ENCODE peak calls at places on chromosomes 1 and 21, in six cellular contexts. One of them, this sample, is unnamed.

GRCh38 chr1:40014812-40015594 is 25.5 kb upstream of the CAP1 start:
- DNase-seq in fibroblast of pulmonary artery: peak
- DNase-seq in progenitor cell of endocrine pancreas: no peak
- DNase-seq in B cell: no peak
- DNase-seq in RWPE2: no peak
- DNase-seq in endothelial cell: no peak
- DNase-seq in this sample: no peak

GRCh38 chr1:216221260-216221700 is 202.0 kb downstream of the USH2A start:
- DNase-seq in fibroblast of pulmonary artery: peak
- DNase-seq in progenitor cell of endocrine pancreas: peak
- DNase-seq in B cell: peak
- DNase-seq in RWPE2: no peak
- DNase-seq in endothelial cell: peak
- DNase-seq in this sample: peak

GRCh38 chr21:37244506-37245083 is 22.5 kb downstream of the VPS26C start:
- DNase-seq in fibroblast of pulmonary artery: no peak
- DNase-seq in progenitor cell of endocrine pancreas: no peak
- DNase-seq in B cell: no peak
- DNase-seq in RWPE2: no peak
- DNase-seq in endothelial cell: no peak
- DNase-seq in this sample: no peak

GRCh38 chr21:31364265-31364945 is 20.3 kb upstream of the TIAM1 start:
- DNase-seq in fibroblast of pulmonary artery: no peak
- DNase-seq in progenitor cell of endocrine pancreas: no peak
- DNase-seq in B cell: no peak
- DNase-seq in RWPE2: no peak
- DNase-seq in endothelial cell: no peak
- DNase-seq in this sample: no peak

GRCh38 chr1:211829343-211830054 is 1.1 kb downstream of the LPGAT1 start:
- DNase-seq in fibroblast of pulmonary artery: peak
- DNase-seq in progenitor cell of endocrine pancreas: peak
- DNase-seq in B cell: no peak
- DNase-seq in RWPE2: no peak
- DNase-seq in endothelial cell: peak
- DNase-seq in this sample: peak

GRCh38 chr1:93818570-93818959 is 60.4 kb downstream of the DNTTIP2 start:
- DNase-seq in fibroblast of pulmonary artery: no peak
- DNase-seq in progenitor cell of endocrine pancreas: no peak
- DNase-seq in B cell: no peak
- DNase-seq in RWPE2: no peak
- DNase-seq in endothelial cell: no peak
- DNase-seq in this sample: no peak

GRCh38 chr1:75618382-75618781 is 7.5 kb upstream of the SLC44A5 start:
- DNase-seq in fibroblast of pulmonary artery: no peak
- DNase-seq in progenitor cell of endocrine pancreas: no peak
- DNase-seq in B cell: no peak
- DNase-seq in RWPE2: no peak
- DNase-seq in endothelial cell: no peak
- DNase-seq in this sample: no peak

GRCh38 chr1:198259336-198260109 is 102.7 kb downstream of the NEK7 start:
- DNase-seq in fibroblast of pulmonary artery: no peak
- DNase-seq in progenitor cell of endocrine pancreas: no peak
- DNase-seq in B cell: no peak
- DNase-seq in RWPE2: no peak
- DNase-seq in endothelial cell: no peak
- DNase-seq in this sample: no peak

GRCh38 chr1:77063118-77063517 is 156.1 kb downstream of the PIGK start:
- DNase-seq in fibroblast of pulmonary artery: peak
- DNase-seq in progenitor cell of endocrine pancreas: no peak
- DNase-seq in B cell: no peak
- DNase-seq in RWPE2: no peak
- DNase-seq in endothelial cell: peak
- DNase-seq in this sample: no peak

DNA sequence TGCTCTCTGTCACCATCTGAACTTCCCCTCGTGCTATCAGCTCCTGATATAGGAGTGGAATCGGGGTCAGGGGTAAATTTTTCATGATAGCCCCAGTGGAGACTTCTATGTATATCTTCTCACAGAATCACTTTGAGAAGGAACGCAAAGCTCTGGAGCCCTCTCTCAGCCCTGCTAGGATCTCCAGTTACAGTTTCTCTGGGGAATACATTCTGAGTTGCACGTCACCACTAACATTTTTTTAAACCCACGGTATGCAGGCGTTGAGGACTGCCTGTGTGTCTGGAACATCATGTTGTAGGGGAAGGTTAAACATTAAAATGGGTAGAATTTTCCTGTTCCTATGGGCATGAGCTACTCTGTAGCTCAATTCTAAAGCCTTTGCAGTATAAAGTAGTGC is 116.4 kb upstream of the FAM78B start:
- DNase-seq in fibroblast of pulmonary artery: no peak
- DNase-seq in progenitor cell of endocrine pancreas: no peak
- DNase-seq in B cell: no peak
- DNase-seq in RWPE2: no peak
- DNase-seq in endothelial cell: no peak
- DNase-seq in this sample: no peak
- TF ChIP-seq CTCF in fibroblast of pulmonary artery: no peak
- TF ChIP-seq CTCF in progenitor cell of endocrine pancreas: no peak
- TF ChIP-seq CTCF in B cell: no peak
- TF ChIP-seq CTCF in RWPE2: no peak
- TF ChIP-seq CTCF in endothelial cell: no peak
- TF ChIP-seq CTCF in this sample: no peak

GRCh38 chr1:181592261-181592859 is 109.0 kb downstream of the CACNA1E start:
- DNase-seq in fibroblast of pulmonary artery: no peak
- DNase-seq in progenitor cell of endocrine pancreas: no peak
- DNase-seq in B cell: no peak
- DNase-seq in RWPE2: no peak
- DNase-seq in endothelial cell: no peak
- DNase-seq in this sample: no peak

GRCh38 chr1:181593042-181593441 is 109.7 kb downstream of the CACNA1E start:
- DNase-seq in fibroblast of pulmonary artery: no peak
- DNase-seq in progenitor cell of endocrine pancreas: no peak
- DNase-seq in B cell: no peak
- DNase-seq in RWPE2: no peak
- DNase-seq in endothelial cell: no peak
- DNase-seq in this sample: no peak

GRCh38 chr1:181583598-181583997 is 100.3 kb downstream of the CACNA1E start:
- DNase-seq in fibroblast of pulmonary artery: no peak
- DNase-seq in progenitor cell of endocrine pancreas: no peak
- DNase-seq in B cell: no peak
- DNase-seq in RWPE2: no peak
- DNase-seq in endothelial cell: no peak
- DNase-seq in this sample: no peak

GRCh38 chr1:181588631-181589030 is 105.3 kb downstream of the CACNA1E start:
- DNase-seq in fibroblast of pulmonary artery: no peak
- DNase-seq in progenitor cell of endocrine pancreas: no peak
- DNase-seq in B cell: no peak
- DNase-seq in RWPE2: no peak
- DNase-seq in endothelial cell: no peak
- DNase-seq in this sample: no peak

GRCh38 chr1:181587870-181588438 is 104.6 kb downstream of the CACNA1E start:
- DNase-seq in fibroblast of pulmonary artery: no peak
- DNase-seq in progenitor cell of endocrine pancreas: no peak
- DNase-seq in B cell: no peak
- DNase-seq in RWPE2: no peak
- DNase-seq in endothelial cell: peak
- DNase-seq in this sample: no peak
- TF ChIP-seq CTCF in fibroblast of pulmonary artery: no peak
- TF ChIP-seq CTCF in progenitor cell of endocrine pancreas: peak
- TF ChIP-seq CTCF in B cell: no peak
- TF ChIP-seq CTCF in RWPE2: no peak
- TF ChIP-seq CTCF in endothelial cell: peak
- TF ChIP-seq CTCF in this sample: no peak

DNA sequence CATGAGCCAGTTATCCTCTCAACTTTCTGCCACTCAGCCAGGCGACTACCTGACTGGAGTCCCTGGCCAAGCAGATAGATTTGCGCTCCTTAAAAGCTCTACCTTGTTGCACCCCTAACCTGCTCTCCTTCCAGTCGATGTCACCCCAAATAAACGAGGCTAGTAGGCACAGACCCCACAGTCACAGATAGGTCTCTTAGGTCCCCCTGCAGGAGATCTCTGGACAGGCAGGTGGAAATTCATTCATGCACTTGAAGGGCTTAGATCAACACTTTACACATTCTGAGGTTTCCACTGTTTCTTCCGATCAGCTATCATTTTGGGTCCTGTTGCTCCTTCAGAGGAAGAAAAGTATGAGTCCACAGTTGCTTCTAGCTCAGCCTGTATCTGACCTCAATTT is 272.6 kb upstream of the FMN2 start:
- DNase-seq in fibroblast of pulmonary artery: no peak
- DNase-seq in progenitor cell of endocrine pancreas: no peak
- DNase-seq in B cell: no peak
- DNase-seq in RWPE2: no peak
- DNase-seq in endothelial cell: no peak
- DNase-seq in this sample: no peak
- TF ChIP-seq CTCF in fibroblast of pulmonary artery: no peak
- TF ChIP-seq CTCF in progenitor cell of endocrine pancreas: peak
- TF ChIP-seq CTCF in B cell: no peak
- TF ChIP-seq CTCF in RWPE2: no peak
- TF ChIP-seq CTCF in endothelial cell: peak
- TF ChIP-seq CTCF in this sample: no peak

DNA sequence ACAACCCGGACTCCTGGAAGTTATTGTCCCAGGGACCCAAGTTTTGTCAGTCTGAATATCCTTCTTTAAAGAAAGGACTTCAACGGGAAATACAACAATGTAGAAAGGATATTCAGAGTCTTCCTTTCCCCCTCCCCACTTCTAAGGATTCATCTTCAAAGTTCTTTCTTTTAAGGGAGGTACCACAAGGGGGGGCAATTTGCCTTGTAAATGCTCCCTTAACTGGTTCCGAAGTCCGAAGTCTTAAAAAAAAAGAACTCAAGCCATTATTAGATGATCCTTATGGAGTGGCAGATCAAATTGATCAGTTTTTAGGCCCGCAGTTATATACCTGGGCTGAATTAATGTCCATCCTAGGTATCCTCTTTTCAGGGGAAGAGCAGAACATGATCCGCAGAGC is 47.0 kb downstream of the SERINC2 start:
- DNase-seq in fibroblast of pulmonary artery: peak
- DNase-seq in progenitor cell of endocrine pancreas: no peak
- DNase-seq in B cell: no peak
- DNase-seq in RWPE2: no peak
- DNase-seq in endothelial cell: no peak
- DNase-seq in this sample: no peak
- TF ChIP-seq CTCF in fibroblast of pulmonary artery: peak
- TF ChIP-seq CTCF in progenitor cell of endocrine pancreas: peak
- TF ChIP-seq CTCF in B cell: no peak
- TF ChIP-seq CTCF in RWPE2: peak
- TF ChIP-seq CTCF in endothelial cell: peak
- TF ChIP-seq CTCF in this sample: no peak

DNA sequence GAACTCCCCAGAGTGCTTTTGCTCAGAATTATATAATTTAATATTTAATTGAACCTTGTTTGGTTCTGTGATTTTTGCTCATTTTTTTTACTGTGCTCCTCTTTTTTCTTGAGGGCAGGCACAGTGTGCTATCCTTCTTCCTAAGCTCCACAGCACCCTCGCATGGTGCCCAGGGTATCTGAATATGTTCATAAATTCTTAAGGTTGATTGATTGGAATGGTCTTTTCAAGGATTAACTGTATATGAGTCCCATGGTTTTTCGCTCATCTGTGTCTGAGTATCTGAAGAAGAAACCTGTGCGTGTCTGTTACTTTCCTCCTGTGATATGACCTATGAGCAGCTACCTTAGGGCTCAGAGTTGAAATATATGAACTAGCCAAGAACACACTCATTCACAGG is 393.7 kb downstream of the HLX start:
- DNase-seq in fibroblast of pulmonary artery: peak
- DNase-seq in progenitor cell of endocrine pancreas: no peak
- DNase-seq in B cell: no peak
- DNase-seq in RWPE2: no peak
- DNase-seq in endothelial cell: no peak
- DNase-seq in this sample: no peak
- TF ChIP-seq CTCF in fibroblast of pulmonary artery: no peak
- TF ChIP-seq CTCF in progenitor cell of endocrine pancreas: no peak
- TF ChIP-seq CTCF in B cell: no peak
- TF ChIP-seq CTCF in RWPE2: no peak
- TF ChIP-seq CTCF in endothelial cell: no peak
- TF ChIP-seq CTCF in this sample: no peak

GRCh38 chr1:114282751-114283403 is 129.2 kb upstream of the SYT6 start:
- DNase-seq in fibroblast of pulmonary artery: peak
- DNase-seq in progenitor cell of endocrine pancreas: peak
- DNase-seq in B cell: peak
- DNase-seq in RWPE2: peak
- DNase-seq in endothelial cell: peak
- DNase-seq in this sample: peak

GRCh38 chr1:114289321-114289720 is 135.7 kb upstream of the SYT6 start:
- DNase-seq in fibroblast of pulmonary artery: no peak
- DNase-seq in progenitor cell of endocrine pancreas: no peak
- DNase-seq in B cell: no peak
- DNase-seq in RWPE2: no peak
- DNase-seq in endothelial cell: no peak
- DNase-seq in this sample: no peak

GRCh38 chr1:114286960-114287359 is 133.3 kb upstream of the SYT6 start:
- DNase-seq in fibroblast of pulmonary artery: no peak
- DNase-seq in progenitor cell of endocrine pancreas: no peak
- DNase-seq in B cell: no peak
- DNase-seq in RWPE2: no peak
- DNase-seq in endothelial cell: no peak
- DNase-seq in this sample: no peak

GRCh38 chr1:114286179-114286578 is 132.5 kb upstream of the SYT6 start:
- DNase-seq in fibroblast of pulmonary artery: no peak
- DNase-seq in progenitor cell of endocrine pancreas: no peak
- DNase-seq in B cell: no peak
- DNase-seq in RWPE2: no peak
- DNase-seq in endothelial cell: no peak
- DNase-seq in this sample: no peak
- TF ChIP-seq CTCF in fibroblast of pulmonary artery: no peak
- TF ChIP-seq CTCF in progenitor cell of endocrine pancreas: no peak
- TF ChIP-seq CTCF in B cell: no peak
- TF ChIP-seq CTCF in RWPE2: no peak
- TF ChIP-seq CTCF in endothelial cell: no peak
- TF ChIP-seq CTCF in this sample: no peak

GRCh38 chr1:228181635-228182034 is 16.0 kb downstream of the IBA57 start:
- DNase-seq in fibroblast of pulmonary artery: no peak
- DNase-seq in progenitor cell of endocrine pancreas: no peak
- DNase-seq in B cell: no peak
- DNase-seq in RWPE2: no peak
- DNase-seq in endothelial cell: no peak
- DNase-seq in this sample: no peak
- TF ChIP-seq CTCF in fibroblast of pulmonary artery: no peak
- TF ChIP-seq CTCF in progenitor cell of endocrine pancreas: no peak
- TF ChIP-seq CTCF in B cell: no peak
- TF ChIP-seq CTCF in RWPE2: no peak
- TF ChIP-seq CTCF in endothelial cell: no peak
- TF ChIP-seq CTCF in this sample: no peak

GRCh38 chr1:23019094-23019850 is at the start of gene KDM1A:
- DNase-seq in fibroblast of pulmonary artery: peak
- DNase-seq in progenitor cell of endocrine pancreas: peak
- DNase-seq in B cell: peak
- DNase-seq in RWPE2: peak
- DNase-seq in endothelial cell: peak
- DNase-seq in this sample: peak
- TF ChIP-seq CTCF in fibroblast of pulmonary artery: no peak
- TF ChIP-seq CTCF in progenitor cell of endocrine pancreas: peak
- TF ChIP-seq CTCF in B cell: no peak
- TF ChIP-seq CTCF in RWPE2: peak
- TF ChIP-seq CTCF in endothelial cell: no peak
- TF ChIP-seq CTCF in this sample: peak